ENCODE peak calls at places on chromosomes 6 and 20, in nine cellular contexts. X, L, M, G, V, F, U, A and E are unnamed samples.

GRCh38 chr6:57135885-57136284 is 36.2 kb upstream of the BAG2 start:
- DNase-seq in X (peak), L (no peak), M (no peak), G (no peak), V (no peak), F (no peak), U (peak), A (no peak), E (no peak)

GRCh38 chr6:133916650-133917151 is 27.8 kb downstream of the TCF21 start:
- DNase-seq in X (peak), L (peak), M (peak), G (peak), V (peak), F (peak), U (peak), A (peak), E (peak)

GRCh38 chr6:24522090-24522820 is 27.5 kb downstream of the ALDH5A1 start:
- DNase-seq in X (no peak), L (no peak), M (peak), G (no peak), V (peak), F (no peak), U (no peak), A (no peak), E (no peak)

GRCh38 chr6:36848658-36849441 is 9.6 kb upstream of the CPNE5 start:
- DNase-seq in X (no peak), L (peak), M (no peak), G (no peak), V (no peak), F (peak), U (no peak), A (peak), E (no peak)

GRCh38 chr6:163263196-163263595 is 151.3 kb upstream of the QKI start:
- DNase-seq in X (no peak), L (no peak), M (no peak), G (no peak), V (peak), F (no peak), U (no peak), A (no peak), E (no peak)

GRCh38 chr6:54878705-54879104 is 32.1 kb downstream of the FAM83B start:
- DNase-seq in X (no peak), L (no peak), M (no peak), G (no peak), V (no peak), F (no peak), U (peak), A (no peak), E (no peak)

GRCh38 chr20:57390604-57391438 is at the start of gene RBM38:
- DNase-seq in X (peak), L (peak), M (peak), G (peak), V (peak), F (no peak), U (peak), A (peak), E (no peak)

GRCh38 chr6:16332175-16332542 is 93.8 kb downstream of the GMPR start:
- DNase-seq in X (peak), L (peak), M (peak), G (peak), V (peak), F (no peak), U (peak), A (peak), E (no peak)

GRCh38 chr6:6596529-6596928 is 8.0 kb downstream of the LY86 start:
- DNase-seq in X (no peak), L (no peak), M (no peak), G (no peak), V (no peak), F (no peak), U (no peak), A (no peak), E (no peak)

GRCh38 chr20:45347936-45348809 is at the start of gene SDC4:
- DNase-seq in X (peak), L (no peak), M (no peak), G (peak), V (no peak), F (no peak), U (peak), A (peak), E (peak)

GRCh38 chr6:101477436-101477835 is 83.9 kb downstream of the GRIK2 start:
- DNase-seq in X (no peak), L (no peak), M (no peak), G (peak), V (no peak), F (no peak), U (no peak), A (no peak), E (no peak)

GRCh38 chr6:168186438-168186837 is 107.4 kb upstream of the FRMD1 start:
- DNase-seq in X (no peak), L (peak), M (no peak), G (no peak), V (no peak), F (no peak), U (no peak), A (no peak), E (peak)